ENCODE peak calls at places on chromosomes 1 and 21, in five cellular contexts. A, N, O, T and P are unnamed samples.

GRCh38 chr1:247335871-247336270 is 4.2 kb upstream of the ZNF496 start:
- DNase-seq in A (peak; percentile 54), N (no peak), O (no peak), T (no peak), P (no peak)

GRCh38 chr1:32741417-32742131 is 39.0 kb upstream of the SYNC start:
- DNase-seq in A (no peak), N (no peak), O (no peak), T (no peak), P (no peak)

GRCh38 chr1:212513586-212513985 is 80.9 kb downstream of the NENF start:
- DNase-seq in A (no peak), N (no peak), O (no peak), T (no peak), P (no peak)

GRCh38 chr1:22171951-22172715 is 29.2 kb upstream of the WNT4 start:
- DNase-seq in A (no peak), N (no peak), O (no peak), T (no peak), P (no peak)

GRCh38 chr1:119136401-119136800 is 4.1 kb downstream of the WARS2 start:
- DNase-seq in A (peak; percentile 50), N (no peak), O (no peak), T (no peak), P (no peak)

GRCh38 chr21:45291613-45292398 is 4.1 kb upstream of the POFUT2 start:
- DNase-seq in A (no peak), N (peak; percentile 87), O (peak; percentile 47), T (no peak), P (no peak)

GRCh38 chr1:5744911-5745431 is 247.3 kb downstream of the NPHP4 start:
- DNase-seq in A (peak; percentile 6), N (no peak), O (peak; percentile 25), T (no peak), P (no peak)

GRCh38 chr21:46145159-46145839 is 10.1 kb downstream of the FTCD start:
- DNase-seq in A (no peak), N (no peak), O (no peak), T (no peak), P (no peak)

GRCh38 chr1:17059391-17060128 is 5.7 kb upstream of the SDHB start:
- DNase-seq in A (peak; percentile 86), N (no peak), O (no peak), T (no peak), P (peak; percentile 35)

GRCh38 chr1:209405183-209405823 is 178.2 kb upstream of the CAMK1G start:
- DNase-seq in A (peak; percentile 72), N (no peak), O (no peak), T (no peak), P (peak; percentile 27)

GRCh38 chr21:32392299-32392879 is 423 bp downstream of the URB1 start:
- DNase-seq in A (peak; percentile 43), N (no peak), O (no peak), T (no peak), P (no peak)

GRCh38 chr21:14493731-14494130 is 52.4 kb downstream of the SAMSN1 start:
- DNase-seq in A (no peak), N (no peak), O (no peak), T (no peak), P (no peak)

GRCh38 chr1:203593723-203594122 is 32.9 kb upstream of the ATP2B4 start:
- DNase-seq in A (no peak), N (no peak), O (no peak), T (peak; percentile 55), P (no peak)

GRCh38 chr1:155188268-155188667 is 14.6 kb downstream of the TRIM46 start:
- DNase-seq in A (no peak), N (no peak), O (no peak), T (no peak), P (no peak)

GRCh38 chr1:67646145-67647035 is 38.6 kb upstream of the GADD45A start:
- DNase-seq in A (peak; percentile 53), N (no peak), O (no peak), T (no peak), P (peak; percentile 25)

GRCh38 chr21:45869121-45870007 is 112.2 kb upstream of the COL6A1 start:
- DNase-seq in A (peak; percentile 72), N (peak; percentile 83), O (peak; percentile 47), T (no peak), P (peak; percentile 46)

GRCh38 chr1:20138961-20139550 is at the start of gene PLA2G2F:
- DNase-seq in A (no peak), N (no peak), O (no peak), T (no peak), P (no peak)

GRCh38 chr1:31727195-31727594 is 23.4 kb upstream of the COL16A1 start:
- DNase-seq in A (no peak), N (no peak), O (no peak), T (no peak), P (no peak)

GRCh38 chr1:248779350-248779749 is 23.8 kb upstream of the LYPD8 start:
- DNase-seq in A (no peak), N (no peak), O (no peak), T (no peak), P (no peak)

GRCh38 chr21:39071623-39072214 is 111.5 kb downstream of the PSMG1 start:
- DNase-seq in A (peak; percentile 69), N (no peak), O (no peak), T (no peak), P (peak; percentile 45)

GRCh38 chr1:12121212-12122000 is 45.4 kb upstream of the TNFRSF1B start:
- DNase-seq in A (peak; percentile 76), N (no peak), O (no peak), T (no peak), P (no peak)

GRCh38 chr1:178612261-178612660 is 99.4 kb downstream of the TEX35 start:
- DNase-seq in A (peak; percentile 72), N (no peak), O (no peak), T (no peak), P (no peak)

GRCh38 chr1:216836316-216836715 is 113.1 kb upstream of the ESRRG start:
- DNase-seq in A (no peak), N (no peak), O (no peak), T (no peak), P (no peak)

GRCh38 chr1:171195781-171196180 is 10.7 kb downstream of the FMO2 start:
- DNase-seq in A (no peak), N (no peak), O (no peak), T (no peak), P (no peak)

GRCh38 chr1:203124546-203125317 is 2.8 kb upstream of the ADORA1 start:
- DNase-seq in A (no peak), N (peak; percentile 43), O (no peak), T (no peak), P (no peak)

GRCh38 chr21:42724226-42724920 is 71.0 kb downstream of the PDE9A start:
- DNase-seq in A (peak; percentile 94), N (peak; percentile 81), O (no peak), T (no peak), P (peak; percentile 73)

GRCh38 chr1:92486251-92487077 is at the start of gene GFI1:
- DNase-seq in A (no peak), N (no peak), O (no peak), T (peak; percentile 48), P (no peak)

GRCh38 chr1:201459775-201460174 is 9.2 kb downstream of the PHLDA3 start:
- DNase-seq in A (no peak), N (no peak), O (no peak), T (no peak), P (no peak)

GRCh38 chr1:101382135-101382534 is 145.3 kb downstream of the S1PR1 start:
- DNase-seq in A (no peak), N (no peak), O (no peak), T (no peak), P (no peak)

GRCh38 chr1:198932351-198932991 is 293.6 kb downstream of the PTPRC start:
- DNase-seq in A (peak; percentile 37), N (no peak), O (no peak), T (no peak), P (no peak)

GRCh38 chr1:197911172-197911856 is 5.9 kb upstream of the LHX9 start:
- DNase-seq in A (no peak), N (peak; percentile 83), O (no peak), T (no peak), P (no peak)

GRCh38 chr1:234620272-234620711 is 10.3 kb upstream of the IRF2BP2 start:
- DNase-seq in A (no peak), N (no peak), O (no peak), T (no peak), P (no peak)

GRCh38 chr1:180563013-180563827 is 4.5 kb downstream of the OVAAL start:
- DNase-seq in A (peak; percentile 74), N (no peak), O (no peak), T (no peak), P (no peak)

DNA sequence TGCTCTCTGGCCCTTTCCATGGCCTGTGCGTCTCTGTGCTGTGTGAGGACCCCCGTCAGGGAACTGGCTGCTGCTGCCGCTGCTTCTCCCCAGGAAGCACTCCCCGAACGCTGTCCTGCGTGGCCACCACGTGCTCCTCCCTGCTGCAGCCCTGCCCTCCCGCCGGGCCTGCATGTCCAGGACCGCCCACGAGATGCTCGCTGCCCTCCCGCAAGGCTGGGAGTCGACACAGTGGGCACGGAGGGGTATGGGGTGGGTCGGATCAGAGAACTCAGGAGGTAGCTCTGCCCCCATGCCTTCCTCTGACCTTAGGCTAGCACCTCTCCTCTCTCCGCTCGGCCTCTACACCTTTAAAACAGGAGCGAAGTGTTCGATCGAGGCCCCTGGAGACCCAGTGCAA is 171.9 kb upstream of the AJAP1 start:
- DNase-seq in A (no peak), N (no peak), O (no peak), T (no peak), P (no peak)
- TF ChIP-seq CTCF in A (no peak), N (no peak), O (no peak), T (no peak), P (no peak)

GRCh38 chr21:28104346-28104745 is 888.3 kb downstream of the LTN1 start:
- DNase-seq in A (no peak), N (no peak), O (no peak), T (no peak), P (no peak)

GRCh38 chr21:28099296-28099695 is 893.4 kb downstream of the LTN1 start:
- DNase-seq in A (peak; percentile 21), N (no peak), O (no peak), T (no peak), P (no peak)

GRCh38 chr21:28100366-28100765 is 892.3 kb downstream of the LTN1 start:
- DNase-seq in A (no peak), N (no peak), O (no peak), T (no peak), P (no peak)
- H3K4me3 ChIP-seq in A (no peak overlapping the region), N (no peak overlapping the region), O (no peak overlapping the region), T (no peak overlapping the region), P (no peak overlapping the region)

GRCh38 chr1:24934300-24935195 is 4.5 kb upstream of the RUNX3 start:
- DNase-seq in A (no peak), N (no peak), O (no peak), T (no peak), P (no peak)
- TF ChIP-seq CTCF in A (no peak), N (no peak), O (no peak), T (no peak), P (no peak)

GRCh38 chr1:35340519-35340918 is 72.0 kb downstream of the ZMYM4 start:
- DNase-seq in A (no peak), N (no peak), O (no peak), T (no peak), P (no peak)

GRCh38 chr1:35350872-35351271 is 82.4 kb downstream of the ZMYM4 start:
- DNase-seq in A (no peak), N (no peak), O (no peak), T (no peak), P (no peak)

GRCh38 chr1:35345439-35345981 is 77.0 kb downstream of the ZMYM4 start:
- DNase-seq in A (peak; percentile 51), N (no peak), O (no peak), T (no peak), P (no peak)
- H3K4me3 ChIP-seq in A (no peak overlapping the region), N (no peak overlapping the region), O (no peak overlapping the region), T (no peak overlapping the region), P (no peak overlapping the region)